ENCODE peak calls at places on chromosomes 7 and 10, in eight cellular contexts. One of them, this sample, is unnamed.

GRCh38 chr10:66162560-66163143 is 763.2 kb upstream of the LRRTM3 start:
- DNase-seq in GM12878: no peak
- DNase-seq in WTC11: no peak
- DNase-seq in A549: no peak
- DNase-seq in HCT116: no peak
- DNase-seq in H1: no peak
- DNase-seq in K562: no peak
- DNase-seq in HepG2: no peak
- DNase-seq in this sample: no peak

GRCh38 chr7:106668853-106669539 is 8.0 kb upstream of the CCDC71L start:
- DNase-seq in GM12878: no peak
- DNase-seq in WTC11: no peak
- DNase-seq in A549: no peak
- DNase-seq in HCT116: no peak
- DNase-seq in H1: no peak
- DNase-seq in K562: no peak
- DNase-seq in HepG2: no peak
- DNase-seq in this sample: no peak

GRCh38 chr7:9324513-9324912 is 891.1 kb downstream of the NXPH1 start:
- DNase-seq in GM12878: no peak
- DNase-seq in WTC11: no peak
- DNase-seq in A549: no peak
- DNase-seq in HCT116: no peak
- DNase-seq in H1: no peak
- DNase-seq in K562: no peak
- DNase-seq in HepG2: no peak
- DNase-seq in this sample: no peak

GRCh38 chr10:110556993-110557601 is 10.4 kb upstream of the SMC3 start:
- DNase-seq in GM12878: no peak
- DNase-seq in WTC11: peak; percentile 71
- DNase-seq in A549: peak; percentile 74
- DNase-seq in HCT116: peak; percentile 73
- DNase-seq in H1: no peak
- DNase-seq in K562: peak; percentile 55
- DNase-seq in HepG2: peak; percentile 24
- DNase-seq in this sample: peak; percentile 77

GRCh38 chr7:86372262-86372661 is 271.4 kb upstream of the GRM3 start:
- DNase-seq in GM12878: no peak
- DNase-seq in WTC11: no peak
- DNase-seq in A549: no peak
- DNase-seq in HCT116: no peak
- DNase-seq in H1: no peak
- DNase-seq in K562: no peak
- DNase-seq in HepG2: no peak
- DNase-seq in this sample: no peak

GRCh38 chr10:112146799-112147198 is 36.8 kb downstream of the GPAM start:
- DNase-seq in GM12878: no peak
- DNase-seq in WTC11: no peak
- DNase-seq in A549: no peak
- DNase-seq in HCT116: no peak
- DNase-seq in H1: no peak
- DNase-seq in K562: no peak
- DNase-seq in HepG2: no peak
- DNase-seq in this sample: no peak

GRCh38 chr7:33477719-33478480 is 348.5 kb downstream of the BBS9 start:
- DNase-seq in GM12878: no peak
- DNase-seq in WTC11: no peak
- DNase-seq in A549: no peak
- DNase-seq in HCT116: no peak
- DNase-seq in H1: no peak
- DNase-seq in K562: no peak
- DNase-seq in HepG2: no peak
- DNase-seq in this sample: no peak

GRCh38 chr10:122140941-122141623 is 130.0 kb upstream of the BTBD16 start:
- DNase-seq in GM12878: no peak
- DNase-seq in WTC11: no peak
- DNase-seq in A549: peak; percentile 92
- DNase-seq in HCT116: peak; percentile 73
- DNase-seq in H1: no peak
- DNase-seq in K562: no peak
- DNase-seq in HepG2: peak; percentile 27
- DNase-seq in this sample: peak; percentile 91

GRCh38 chr7:55192718-55193117 is 172.4 kb upstream of the LANCL2 start:
- DNase-seq in GM12878: no peak
- DNase-seq in WTC11: no peak
- DNase-seq in A549: no peak
- DNase-seq in HCT116: no peak
- DNase-seq in H1: no peak
- DNase-seq in K562: no peak
- DNase-seq in HepG2: no peak
- DNase-seq in this sample: no peak

GRCh38 chr10:63724922-63725321 is 203.7 kb downstream of the REEP3 start:
- DNase-seq in GM12878: no peak
- DNase-seq in WTC11: no peak
- DNase-seq in A549: no peak
- DNase-seq in HCT116: no peak
- DNase-seq in H1: no peak
- DNase-seq in K562: no peak
- DNase-seq in HepG2: no peak
- DNase-seq in this sample: no peak

GRCh38 chr10:85646312-85646711 is 720.3 kb downstream of the GRID1 start:
- DNase-seq in GM12878: no peak
- DNase-seq in WTC11: no peak
- DNase-seq in A549: no peak
- DNase-seq in HCT116: no peak
- DNase-seq in H1: no peak
- DNase-seq in K562: no peak
- DNase-seq in HepG2: no peak
- DNase-seq in this sample: no peak

GRCh38 chr7:45872116-45873034 is 507 bp downstream of the CCDC201 start:
- DNase-seq in GM12878: no peak
- DNase-seq in WTC11: peak; percentile 61
- DNase-seq in A549: no peak
- DNase-seq in HCT116: no peak
- DNase-seq in H1: no peak
- DNase-seq in K562: peak; percentile 32
- DNase-seq in HepG2: peak; percentile 57
- DNase-seq in this sample: no peak
- TF ChIP-seq MAX in GM12878: no peak
- TF ChIP-seq MAX in WTC11: no peak
- TF ChIP-seq MAX in A549: no peak
- TF ChIP-seq MAX in HCT116: no peak
- TF ChIP-seq MAX in H1: no peak
- TF ChIP-seq MAX in K562: no peak
- TF ChIP-seq MAX in HepG2: no peak
- TF ChIP-seq MAX in this sample: no peak

GRCh38 chr10:62266611-62267010 is 2.0 kb downstream of the RTKN2 start:
- DNase-seq in GM12878: no peak
- DNase-seq in WTC11: no peak
- DNase-seq in A549: no peak
- DNase-seq in HCT116: no peak
- DNase-seq in H1: no peak
- DNase-seq in K562: no peak
- DNase-seq in HepG2: no peak
- DNase-seq in this sample: no peak

GRCh38 chr10:62264126-62264525 is 4.5 kb downstream of the RTKN2 start:
- DNase-seq in GM12878: no peak
- DNase-seq in WTC11: no peak
- DNase-seq in A549: no peak
- DNase-seq in HCT116: no peak
- DNase-seq in H1: no peak
- DNase-seq in K562: no peak
- DNase-seq in HepG2: no peak
- DNase-seq in this sample: no peak

GRCh38 chr10:62266147-62266546 is 2.5 kb downstream of the RTKN2 start:
- DNase-seq in GM12878: no peak
- DNase-seq in WTC11: no peak
- DNase-seq in A549: no peak
- DNase-seq in HCT116: no peak
- DNase-seq in H1: no peak
- DNase-seq in K562: no peak
- DNase-seq in HepG2: no peak
- DNase-seq in this sample: no peak

GRCh38 chr10:62268027-62268398 is 631 bp downstream of the RTKN2 start:
- DNase-seq in GM12878: no peak
- DNase-seq in WTC11: peak; percentile 36
- DNase-seq in A549: peak; percentile 13
- DNase-seq in HCT116: no peak
- DNase-seq in H1: no peak
- DNase-seq in K562: no peak
- DNase-seq in HepG2: no peak
- DNase-seq in this sample: peak; percentile 35

GRCh38 chr10:62264702-62265436 is 3.8 kb downstream of the RTKN2 start:
- DNase-seq in GM12878: no peak
- DNase-seq in WTC11: no peak
- DNase-seq in A549: peak; percentile 50
- DNase-seq in HCT116: peak; percentile 87
- DNase-seq in H1: peak; percentile 34
- DNase-seq in K562: peak; percentile 38
- DNase-seq in HepG2: peak; percentile 72
- DNase-seq in this sample: peak; percentile 76
- TF ChIP-seq MAX in GM12878: no peak
- TF ChIP-seq MAX in WTC11: no peak
- TF ChIP-seq MAX in A549: no peak
- TF ChIP-seq MAX in HCT116: no peak
- TF ChIP-seq MAX in H1: no peak
- TF ChIP-seq MAX in K562: no peak
- TF ChIP-seq MAX in HepG2: no peak
- TF ChIP-seq MAX in this sample: no peak

DNA sequence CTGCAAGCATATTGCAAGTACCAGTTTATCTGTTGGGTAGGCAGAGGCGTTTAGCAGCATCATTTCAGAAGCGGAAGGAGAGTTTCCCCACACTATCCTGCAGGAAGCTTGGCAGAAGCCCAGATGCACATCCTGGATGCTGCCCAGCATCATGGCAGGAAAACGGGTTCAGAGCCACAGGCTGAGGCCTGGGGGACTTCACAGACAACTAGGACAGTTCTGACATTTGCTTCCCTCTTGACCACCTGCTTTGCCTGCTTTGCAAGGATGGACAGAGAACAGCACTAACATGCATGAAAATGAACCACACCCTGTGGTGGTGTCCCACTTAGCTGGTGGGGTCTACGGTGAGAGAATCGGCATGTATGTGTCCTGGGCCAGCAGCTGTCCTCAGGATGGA is 134.5 kb upstream of the FAM20C start:
- DNase-seq in GM12878: no peak
- DNase-seq in WTC11: no peak
- DNase-seq in A549: no peak
- DNase-seq in HCT116: no peak
- DNase-seq in H1: no peak
- DNase-seq in K562: no peak
- DNase-seq in HepG2: no peak
- DNase-seq in this sample: no peak
- TF ChIP-seq MAX in GM12878: no peak
- TF ChIP-seq MAX in WTC11: no peak
- TF ChIP-seq MAX in A549: no peak
- TF ChIP-seq MAX in HCT116: no peak
- TF ChIP-seq MAX in H1: no peak
- TF ChIP-seq MAX in K562: no peak
- TF ChIP-seq MAX in HepG2: no peak
- TF ChIP-seq MAX in this sample: no peak

DNA sequence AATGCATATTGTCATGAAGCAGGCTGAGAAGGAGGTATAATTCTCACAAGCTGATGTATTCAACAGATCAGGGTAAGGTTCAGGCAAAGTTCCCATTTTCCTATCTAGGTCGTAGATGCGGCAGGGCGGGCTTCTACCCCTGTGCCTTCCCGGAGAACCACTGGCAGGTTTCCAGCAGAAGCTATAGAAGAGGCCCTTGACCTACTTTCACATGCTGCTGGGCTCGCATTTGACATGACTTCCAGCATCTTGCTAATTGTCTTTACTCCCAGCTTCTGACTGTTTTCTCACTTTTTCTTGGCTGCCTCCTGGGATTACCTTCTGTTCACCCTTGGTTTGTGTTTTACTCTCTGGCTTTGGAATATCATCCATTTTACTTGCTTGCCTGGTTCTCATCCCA is 32.6 kb upstream of the ORC5 start:
- DNase-seq in GM12878: no peak
- DNase-seq in WTC11: no peak
- DNase-seq in A549: no peak
- DNase-seq in HCT116: no peak
- DNase-seq in H1: no peak
- DNase-seq in K562: no peak
- DNase-seq in HepG2: no peak
- DNase-seq in this sample: no peak
- TF ChIP-seq MAX in GM12878: no peak
- TF ChIP-seq MAX in WTC11: no peak
- TF ChIP-seq MAX in A549: no peak
- TF ChIP-seq MAX in HCT116: no peak
- TF ChIP-seq MAX in H1: no peak
- TF ChIP-seq MAX in K562: no peak
- TF ChIP-seq MAX in HepG2: no peak
- TF ChIP-seq MAX in this sample: no peak

GRCh38 chr7:150461520-150461919 is 11.1 kb downstream of the GIMAP8 start:
- DNase-seq in GM12878: no peak
- DNase-seq in WTC11: no peak
- DNase-seq in A549: no peak
- DNase-seq in HCT116: no peak
- DNase-seq in H1: no peak
- DNase-seq in K562: no peak
- DNase-seq in HepG2: no peak
- DNase-seq in this sample: no peak
- TF ChIP-seq MAX in GM12878: no peak
- TF ChIP-seq MAX in WTC11: no peak
- TF ChIP-seq MAX in A549: no peak
- TF ChIP-seq MAX in HCT116: no peak
- TF ChIP-seq MAX in H1: no peak
- TF ChIP-seq MAX in K562: no peak
- TF ChIP-seq MAX in HepG2: no peak
- TF ChIP-seq MAX in this sample: no peak

GRCh38 chr10:68526634-68527132 is 640 bp downstream of the SLC25A16 start:
- DNase-seq in GM12878: no peak
- DNase-seq in WTC11: no peak
- DNase-seq in A549: no peak
- DNase-seq in HCT116: no peak
- DNase-seq in H1: no peak
- DNase-seq in K562: no peak
- DNase-seq in HepG2: peak; percentile 56
- DNase-seq in this sample: no peak
- TF ChIP-seq MAX in GM12878: no peak
- TF ChIP-seq MAX in WTC11: no peak
- TF ChIP-seq MAX in A549: no peak
- TF ChIP-seq MAX in HCT116: no peak
- TF ChIP-seq MAX in H1: no peak
- TF ChIP-seq MAX in K562: no peak
- TF ChIP-seq MAX in HepG2: no peak
- TF ChIP-seq MAX in this sample: no peak

GRCh38 chr7:42650701-42651100 is 261.2 kb downstream of the C7orf25 start:
- DNase-seq in GM12878: no peak
- DNase-seq in WTC11: no peak
- DNase-seq in A549: no peak
- DNase-seq in HCT116: no peak
- DNase-seq in H1: no peak
- DNase-seq in K562: no peak
- DNase-seq in HepG2: no peak
- DNase-seq in this sample: no peak
- TF ChIP-seq MAX in GM12878: no peak
- TF ChIP-seq MAX in WTC11: no peak
- TF ChIP-seq MAX in A549: no peak
- TF ChIP-seq MAX in HCT116: no peak
- TF ChIP-seq MAX in H1: no peak
- TF ChIP-seq MAX in K562: no peak
- TF ChIP-seq MAX in HepG2: no peak
- TF ChIP-seq MAX in this sample: no peak